ENCODE peak calls at places on chromosomes 12 and 14, in six cellular contexts. One of them, this sample, is unnamed.

GRCh38 chr14:67602071-67602470 is 2.0 kb upstream of the PIGH start:
- DNase-seq in small intestine: no peak
- DNase-seq in adrenal gland: no peak
- DNase-seq in kidney tubule cell: no peak
- DNase-seq in EL: no peak
- DNase-seq in M059J: no peak
- DNase-seq in this sample: no peak

GRCh38 chr14:101497910-101498860 is 63.1 kb upstream of the DIO3 start:
- DNase-seq in small intestine: no peak
- DNase-seq in adrenal gland: no peak
- DNase-seq in kidney tubule cell: no peak
- DNase-seq in EL: no peak
- DNase-seq in M059J: no peak
- DNase-seq in this sample: no peak

GRCh38 chr12:48764521-48764920 is 24.4 kb downstream of the ADCY6 start:
- DNase-seq in small intestine: peak
- DNase-seq in adrenal gland: no peak
- DNase-seq in kidney tubule cell: peak
- DNase-seq in EL: no peak
- DNase-seq in M059J: peak
- DNase-seq in this sample: peak

GRCh38 chr14:20458031-20458789 is 3.0 kb downstream of the PIP4P1 start:
- DNase-seq in small intestine: no peak
- DNase-seq in adrenal gland: no peak
- DNase-seq in kidney tubule cell: no peak
- DNase-seq in EL: no peak
- DNase-seq in M059J: no peak
- DNase-seq in this sample: no peak

GRCh38 chr14:91755560-91755959 is 23.7 kb upstream of the CATSPERB start:
- DNase-seq in small intestine: peak
- DNase-seq in adrenal gland: no peak
- DNase-seq in kidney tubule cell: peak
- DNase-seq in EL: peak
- DNase-seq in M059J: peak
- DNase-seq in this sample: peak

GRCh38 chr14:101184104-101184455 is 280.6 kb upstream of the RTL1 start:
- DNase-seq in small intestine: no peak
- DNase-seq in adrenal gland: no peak
- DNase-seq in kidney tubule cell: no peak
- DNase-seq in EL: no peak
- DNase-seq in M059J: no peak
- DNase-seq in this sample: no peak

GRCh38 chr12:4027412-4027811 is 154.2 kb upstream of the PARP11 start:
- DNase-seq in small intestine: peak
- DNase-seq in adrenal gland: no peak
- DNase-seq in kidney tubule cell: peak
- DNase-seq in EL: peak
- DNase-seq in M059J: peak
- DNase-seq in this sample: peak

GRCh38 chr14:87725318-87725717 is 267.7 kb downstream of the GALC start:
- DNase-seq in small intestine: no peak
- DNase-seq in adrenal gland: peak
- DNase-seq in kidney tubule cell: no peak
- DNase-seq in EL: no peak
- DNase-seq in M059J: no peak
- DNase-seq in this sample: no peak

GRCh38 chr12:101051901-101052550 is 158.0 kb downstream of the SLC5A8 start:
- DNase-seq in small intestine: peak
- DNase-seq in adrenal gland: peak
- DNase-seq in kidney tubule cell: peak
- DNase-seq in EL: peak
- DNase-seq in M059J: peak
- DNase-seq in this sample: peak

GRCh38 chr12:124361074-124361965 is 66.4 kb downstream of the RFLNA start:
- DNase-seq in small intestine: peak
- DNase-seq in adrenal gland: peak
- DNase-seq in kidney tubule cell: no peak
- DNase-seq in EL: no peak
- DNase-seq in M059J: no peak
- DNase-seq in this sample: no peak

GRCh38 chr14:68401320-68401719 is 391.5 kb downstream of the ZFP36L1 start:
- DNase-seq in small intestine: no peak
- DNase-seq in adrenal gland: no peak
- DNase-seq in kidney tubule cell: peak
- DNase-seq in EL: no peak
- DNase-seq in M059J: no peak
- DNase-seq in this sample: no peak

GRCh38 chr14:67883717-67884116 is 64.1 kb downstream of the RAD51B start:
- DNase-seq in small intestine: no peak
- DNase-seq in adrenal gland: no peak
- DNase-seq in kidney tubule cell: peak
- DNase-seq in EL: peak
- DNase-seq in M059J: peak
- DNase-seq in this sample: peak

GRCh38 chr14:54487771-54488170 is 1.0 kb downstream of the GMFB start:
- DNase-seq in small intestine: peak
- DNase-seq in adrenal gland: no peak
- DNase-seq in kidney tubule cell: peak
- DNase-seq in EL: peak
- DNase-seq in M059J: peak
- DNase-seq in this sample: peak

GRCh38 chr12:121468451-121468850 is 68.5 kb downstream of the RNF34 start:
- DNase-seq in small intestine: no peak
- DNase-seq in adrenal gland: no peak
- DNase-seq in kidney tubule cell: no peak
- DNase-seq in EL: no peak
- DNase-seq in M059J: peak
- DNase-seq in this sample: no peak

GRCh38 chr12:26787125-26787495 is 45.9 kb downstream of the ITPR2 start:
- DNase-seq in small intestine: no peak
- DNase-seq in adrenal gland: peak
- DNase-seq in kidney tubule cell: peak
- DNase-seq in EL: peak
- DNase-seq in M059J: peak
- DNase-seq in this sample: peak

GRCh38 chr14:39939023-39939422 is 506.8 kb upstream of the FBXO33 start:
- DNase-seq in small intestine: no peak
- DNase-seq in adrenal gland: no peak
- DNase-seq in kidney tubule cell: peak
- DNase-seq in EL: no peak
- DNase-seq in M059J: no peak
- DNase-seq in this sample: no peak

GRCh38 chr12:32437095-32437515 is 37.7 kb downstream of the FGD4 start:
- DNase-seq in small intestine: no peak
- DNase-seq in adrenal gland: no peak
- DNase-seq in kidney tubule cell: peak
- DNase-seq in EL: peak
- DNase-seq in M059J: peak
- DNase-seq in this sample: peak

GRCh38 chr14:78254911-78255431 is 84.8 kb downstream of the NRXN3 start:
- DNase-seq in small intestine: no peak
- DNase-seq in adrenal gland: no peak
- DNase-seq in kidney tubule cell: peak
- DNase-seq in EL: peak
- DNase-seq in M059J: peak
- DNase-seq in this sample: peak

GRCh38 chr12:42166501-42166900 is 21.8 kb upstream of the GXYLT1 start:
- DNase-seq in small intestine: no peak
- DNase-seq in adrenal gland: no peak
- DNase-seq in kidney tubule cell: no peak
- DNase-seq in EL: peak
- DNase-seq in M059J: no peak
- DNase-seq in this sample: peak

GRCh38 chr14:102262894-102263462 is 42.0 kb downstream of the MOK start:
- DNase-seq in small intestine: no peak
- DNase-seq in adrenal gland: no peak
- DNase-seq in kidney tubule cell: peak
- DNase-seq in EL: peak
- DNase-seq in M059J: peak
- DNase-seq in this sample: peak

GRCh38 chr12:19998968-19999792 is 369.2 kb upstream of the PDE3A start:
- DNase-seq in small intestine: peak
- DNase-seq in adrenal gland: no peak
- DNase-seq in kidney tubule cell: peak
- DNase-seq in EL: no peak
- DNase-seq in M059J: no peak
- DNase-seq in this sample: no peak

GRCh38 chr12:99658950-99659349 is 11.4 kb downstream of the GARIN6 start:
- DNase-seq in small intestine: no peak
- DNase-seq in adrenal gland: no peak
- DNase-seq in kidney tubule cell: peak
- DNase-seq in EL: no peak
- DNase-seq in M059J: peak
- DNase-seq in this sample: peak

GRCh38 chr14:24353551-24354529 is 14.0 kb upstream of the RIPK3 start:
- DNase-seq in small intestine: peak
- DNase-seq in adrenal gland: no peak
- DNase-seq in kidney tubule cell: peak
- DNase-seq in EL: peak
- DNase-seq in M059J: no peak
- DNase-seq in this sample: peak

GRCh38 chr14:96421236-96421635 is 29.3 kb downstream of the AK7 start:
- DNase-seq in small intestine: no peak
- DNase-seq in adrenal gland: peak
- DNase-seq in kidney tubule cell: no peak
- DNase-seq in EL: no peak
- DNase-seq in M059J: no peak
- DNase-seq in this sample: no peak

GRCh38 chr12:74747305-74747704 is 209.7 kb downstream of the ATXN7L3B start:
- DNase-seq in small intestine: no peak
- DNase-seq in adrenal gland: no peak
- DNase-seq in kidney tubule cell: peak
- DNase-seq in EL: peak
- DNase-seq in M059J: peak
- DNase-seq in this sample: peak

GRCh38 chr14:56195727-56196126 is 77.5 kb downstream of the PELI2 start:
- DNase-seq in small intestine: peak
- DNase-seq in adrenal gland: no peak
- DNase-seq in kidney tubule cell: peak
- DNase-seq in EL: peak
- DNase-seq in M059J: peak
- DNase-seq in this sample: peak

GRCh38 chr14:61662001-61662400 is 33.3 kb upstream of the HIF1A start:
- DNase-seq in small intestine: no peak
- DNase-seq in adrenal gland: no peak
- DNase-seq in kidney tubule cell: no peak
- DNase-seq in EL: peak
- DNase-seq in M059J: no peak
- DNase-seq in this sample: peak

GRCh38 chr14:54818201-54819133 is 84.2 kb downstream of the GCH1 start:
- DNase-seq in small intestine: peak
- DNase-seq in adrenal gland: peak
- DNase-seq in kidney tubule cell: peak
- DNase-seq in EL: peak
- DNase-seq in M059J: peak
- DNase-seq in this sample: peak

GRCh38 chr12:108482717-108483212 is 32.3 kb upstream of the FICD start:
- DNase-seq in small intestine: no peak
- DNase-seq in adrenal gland: no peak
- DNase-seq in kidney tubule cell: peak
- DNase-seq in EL: no peak
- DNase-seq in M059J: peak
- DNase-seq in this sample: peak

GRCh38 chr14:74476607-74477006 is 16.5 kb downstream of the NPC2 start:
- DNase-seq in small intestine: no peak
- DNase-seq in adrenal gland: no peak
- DNase-seq in kidney tubule cell: no peak
- DNase-seq in EL: no peak
- DNase-seq in M059J: peak
- DNase-seq in this sample: no peak

GRCh38 chr14:99268776-99269510 is 3.1 kb downstream of the BCL11B start:
- DNase-seq in small intestine: no peak
- DNase-seq in adrenal gland: no peak
- DNase-seq in kidney tubule cell: no peak
- DNase-seq in EL: no peak
- DNase-seq in M059J: no peak
- DNase-seq in this sample: no peak

GRCh38 chr14:65222434-65222833 is 120.1 kb upstream of the MAX start:
- DNase-seq in small intestine: peak
- DNase-seq in adrenal gland: peak
- DNase-seq in kidney tubule cell: peak
- DNase-seq in EL: peak
- DNase-seq in M059J: peak
- DNase-seq in this sample: peak

GRCh38 chr12:113955109-113955970 is 10.8 kb downstream of the RBM19 start:
- DNase-seq in small intestine: peak
- DNase-seq in adrenal gland: no peak
- DNase-seq in kidney tubule cell: peak
- DNase-seq in EL: peak
- DNase-seq in M059J: peak
- DNase-seq in this sample: peak

This sample was measured in ELR.